ENCODE peak calls at places on chromosomes 16 and 17, in six cellular contexts. W is PC-3, R is GM23338, O is HAP-1, J is right lobe of liver, V is fibroblast of lung. P is an unnamed sample. For H3K4me1, the result is how much of the 10 kb centered on the place peaks cover.

GRCh38 chr17:3022197-3022596 is 41.2 kb downstream of the OR1D5 start:
- DNase-seq in W (no peak), R (no peak), O (no peak), J (no peak), V (no peak), P (no peak)

GRCh38 chr17:37406635-37407455 is at the start of the genes ACACA and TADA2A:
- DNase-seq in W (peak), R (peak), O (peak), J (peak), V (peak), P (peak)

GRCh38 chr17:38844261-38844757 is 9.2 kb downstream of the RPL23 start:
- DNase-seq in W (no peak), R (peak), O (no peak), J (peak), V (no peak), P (peak)

GRCh38 chr16:57473176-57473840 is 10.8 kb downstream of the POLR2C start:
- DNase-seq in W (no peak), R (no peak), O (no peak), J (no peak), V (no peak), P (no peak)

GRCh38 chr17:64449545-64449944 is 630 bp downstream of the MILR1 start:
- DNase-seq in W (no peak), R (no peak), O (no peak), J (no peak), V (peak), P (no peak)

GRCh38 chr16:15418206-15418605 is 16.2 kb upstream of the BMERB1 start:
- DNase-seq in W (no peak), R (no peak), O (no peak), J (no peak), V (no peak), P (no peak)

GRCh38 chr16:24834459-24835335 is 11.1 kb upstream of the SLC5A11 start:
- DNase-seq in W (peak), R (peak), O (peak), J (no peak), V (peak), P (peak)

GRCh38 chr17:4544135-4544651 is 11.0 kb downstream of the MYBBP1A start:
- DNase-seq in W (no peak), R (no peak), O (no peak), J (no peak), V (no peak), P (no peak)

GRCh38 chr17:65537845-65538678 is 23.4 kb downstream of the AXIN2 start:
- DNase-seq in W (no peak), R (no peak), O (no peak), J (no peak), V (no peak), P (no peak)

GRCh38 chr17:9115446-9116265 is 94.3 kb downstream of the NTN1 start:
- DNase-seq in W (no peak), R (peak), O (no peak), J (peak), V (peak), P (peak)

GRCh38 chr17:39212841-39213480 is 12.8 kb downstream of the STAC2 start:
- DNase-seq in W (no peak), R (no peak), O (no peak), J (no peak), V (no peak), P (peak)

GRCh38 chr16:47834485-47835024 is 321.2 kb downstream of the ABCC12 start:
- DNase-seq in W (no peak), R (no peak), O (no peak), J (no peak), V (no peak), P (no peak)

GRCh38 chr16:81614171-81614570 is 164.9 kb upstream of the PLCG2 start:
- DNase-seq in W (no peak), R (no peak), O (no peak), J (no peak), V (no peak), P (no peak)

GRCh38 chr16:57341441-57342303 is 16.9 kb upstream of the CCL22 start:
- DNase-seq in W (peak), R (no peak), O (no peak), J (no peak), V (peak), P (no peak)

GRCh38 chr16:68954871-68955635 is 111.7 kb downstream of the TANGO6 start:
- DNase-seq in W (no peak), R (no peak), O (no peak), J (no peak), V (no peak), P (no peak)

GRCh38 chr17:80029235-80029974 is 6.3 kb downstream of the TBC1D16 start:
- DNase-seq in W (peak), R (no peak), O (no peak), J (peak), V (peak), P (peak)

GRCh38 chr17:7684856-7685532 is 2.3 kb downstream of the TP53 start:
- DNase-seq in W (no peak), R (no peak), O (no peak), J (no peak), V (no peak), P (no peak)

GRCh38 chr16:78183437-78183836 is 84.0 kb downstream of the WWOX start:
- DNase-seq in W (no peak), R (no peak), O (no peak), J (no peak), V (no peak), P (no peak)

GRCh38 chr16:22071352-22071923 is 20.9 kb upstream of the VWA3A start:
- DNase-seq in W (no peak), R (peak), O (no peak), J (no peak), V (peak), P (no peak)

GRCh38 chr17:49972486-49973270 is 3.7 kb downstream of the DLX4 start:
- DNase-seq in W (no peak), R (peak), O (no peak), J (no peak), V (no peak), P (no peak)

GRCh38 chr16:14539156-14539555 is 90.9 kb downstream of the PARN start:
- DNase-seq in W (no peak), R (no peak), O (peak), J (no peak), V (no peak), P (no peak)

GRCh38 chr16:24538756-24539294 is 541 bp upstream of the RBBP6 start:
- DNase-seq in W (peak), R (no peak), O (peak), J (no peak), V (no peak), P (no peak)

GRCh38 chr16:20918486-20919239 is 18.1 kb downstream of the LYRM1 start:
- DNase-seq in W (no peak), R (no peak), O (peak), J (peak), V (peak), P (no peak)

GRCh38 chr16:14530046-14530445 is 100.0 kb downstream of the PARN start:
- DNase-seq in W (no peak), R (no peak), O (no peak), J (no peak), V (no peak), P (no peak)

GRCh38 chr16:53629151-53629550 is 74.5 kb downstream of the RPGRIP1L start:
- DNase-seq in W (no peak), R (no peak), O (no peak), J (no peak), V (no peak), P (no peak)

GRCh38 chr17:34603974-34604373 is 24.6 kb downstream of the TMEM132E start:
- DNase-seq in W (no peak), R (no peak), O (no peak), J (no peak), V (no peak), P (no peak)

GRCh38 chr16:525520-526180 is 1.9 kb upstream of the CAPN15 start:
- DNase-seq in W (peak), R (no peak), O (no peak), J (no peak), V (peak), P (no peak)

GRCh38 chr16:31063843-31064611 is 10.0 kb downstream of the ZNF668 start:
- DNase-seq in W (no peak), R (no peak), O (no peak), J (no peak), V (no peak), P (no peak)

GRCh38 chr16:78437352-78437968 is 338.0 kb downstream of the WWOX start:
- DNase-seq in W (peak), R (peak), O (peak), J (peak), V (peak), P (no peak)

GRCh38 chr16:79181419-79181818 is 419.1 kb downstream of the MAF start:
- DNase-seq in W (no peak), R (no peak), O (no peak), J (no peak), V (peak), P (no peak)

GRCh38 chr16:27237229-27238015 is 31.1 kb downstream of the NSMCE1 start:
- DNase-seq in W (no peak), R (peak), O (no peak), J (no peak), V (peak), P (peak)

GRCh38 chr16:12386076-12386641 is 409.6 kb downstream of the SNX29 start:
- DNase-seq in W (no peak), R (peak), O (no peak), J (no peak), V (no peak), P (no peak)

DNA sequence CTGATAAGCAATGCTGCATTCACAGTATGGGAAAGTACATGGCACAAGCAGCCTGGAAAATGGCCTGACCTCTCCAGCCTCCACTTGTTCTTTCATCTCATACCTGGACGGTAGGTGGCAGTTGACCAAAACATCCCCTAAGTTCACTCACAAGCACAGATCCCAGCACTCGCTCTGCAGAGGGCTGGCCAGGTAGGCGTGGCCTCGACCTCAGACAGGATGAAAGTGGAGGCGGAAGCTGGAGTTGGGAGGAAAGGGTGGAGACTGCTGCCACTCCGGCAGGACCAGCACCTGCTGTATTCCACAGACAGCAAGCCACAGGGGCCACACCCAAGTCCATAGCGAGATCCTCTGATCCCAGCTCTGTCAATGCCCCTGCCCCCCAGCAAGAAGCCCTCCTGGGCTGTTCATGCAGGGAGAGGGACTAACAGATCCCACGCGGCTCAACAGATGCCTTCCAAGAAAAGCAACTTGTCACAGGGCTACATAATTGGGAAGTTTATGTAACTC is 31.3 kb downstream of the ZCCHC14 start:
- DNase-seq in W (peak), R (peak), O (peak), J (peak), V (no peak), P (peak)
- H3K4me1 ChIP-seq in W (half or more), R (under half), O (under half), J (under half), V (under half), P (under half)

GRCh38 chr16:88906535-88907105 is 40.2 kb upstream of the PABPN1L start:
- DNase-seq in W (no peak), R (no peak), O (no peak), J (no peak), V (no peak), P (no peak)

GRCh38 chr16:88909431-88910210 is 43.2 kb upstream of the PABPN1L start:
- DNase-seq in W (no peak), R (no peak), O (no peak), J (no peak), V (no peak), P (no peak)

GRCh38 chr16:88910284-88911147 is 44.1 kb upstream of the PABPN1L start:
- DNase-seq in W (no peak), R (no peak), O (no peak), J (no peak), V (peak), P (no peak)

GRCh38 chr16:88907768-88908167 is 41.3 kb upstream of the PABPN1L start:
- DNase-seq in W (peak), R (no peak), O (no peak), J (no peak), V (no peak), P (no peak)

DNA sequence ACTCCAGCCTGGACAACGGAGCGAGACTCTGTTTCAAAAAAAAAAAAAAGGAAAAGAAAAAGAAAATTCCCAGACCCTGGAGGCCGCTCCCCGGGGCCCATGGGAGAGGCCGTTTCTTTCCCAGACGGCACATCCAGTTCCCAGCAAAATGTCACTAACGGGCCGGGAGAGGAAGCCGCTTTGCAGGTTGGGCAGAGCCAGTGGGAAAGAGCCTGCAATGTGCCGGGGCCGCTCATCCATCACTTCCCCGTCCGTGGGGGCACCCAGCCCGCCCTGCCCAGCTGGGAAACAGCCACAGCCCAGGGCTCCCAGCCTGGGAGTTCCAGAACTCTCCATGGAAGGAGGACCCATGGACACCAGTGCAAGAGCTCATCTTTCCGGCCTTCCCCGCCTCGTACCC is 41.8 kb upstream of the PABPN1L start:
- DNase-seq in W (no peak), R (no peak), O (no peak), J (no peak), V (no peak), P (no peak)
- H3K4me3 ChIP-seq in W (no peak), R (no peak), O (no peak), J (no peak), V (no peak), P (no peak)

DNA sequence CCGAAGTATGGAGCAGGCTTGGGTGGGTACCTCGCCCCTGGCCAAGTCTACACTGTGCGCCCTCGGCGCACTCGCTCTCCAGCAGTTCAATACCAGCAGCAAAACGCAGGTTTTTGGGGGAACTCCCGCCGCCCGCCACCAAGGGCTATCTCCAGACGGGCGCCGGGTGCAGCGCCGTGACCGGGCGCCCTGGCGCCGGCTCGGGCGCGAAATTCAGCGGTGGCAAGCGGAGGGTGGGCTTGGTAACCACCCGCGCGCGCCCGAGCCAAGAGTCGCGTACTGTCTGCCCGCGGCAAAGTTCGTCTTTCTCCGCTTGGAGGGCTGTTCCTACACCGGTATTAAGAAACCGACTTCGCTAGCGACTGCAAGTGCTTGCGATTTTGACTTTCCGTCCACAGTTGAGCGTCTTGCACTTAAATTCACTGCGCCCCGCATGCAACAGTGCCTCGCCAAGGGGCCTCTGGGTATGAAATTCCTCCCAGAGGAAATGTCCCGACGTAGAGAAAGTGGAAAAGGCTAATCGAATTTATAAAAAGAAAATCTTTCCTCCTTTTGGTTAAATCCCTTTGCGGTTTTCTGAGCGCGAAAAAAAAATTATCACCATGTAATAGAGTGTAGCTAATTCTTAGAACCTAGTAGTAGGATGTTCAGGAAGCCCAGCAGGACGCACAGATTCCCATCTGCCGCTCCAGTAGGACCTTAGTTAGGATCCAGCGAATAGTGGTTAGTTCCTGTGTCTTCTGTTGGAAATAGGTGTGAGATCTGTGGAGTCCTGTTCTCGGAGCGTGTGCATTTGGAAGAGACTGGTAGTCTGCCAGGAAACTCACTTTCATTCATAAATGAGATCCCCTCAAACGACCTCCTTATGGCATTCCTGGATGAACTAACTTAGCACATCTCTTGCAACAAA is 5.1 kb upstream of the SALL1 start:
- DNase-seq in W (no peak), R (peak), O (no peak), J (no peak), V (peak), P (no peak)
- H3K4me1 ChIP-seq in W (under half), R (under half), O (under half), J (under half), V (under half), P (under half)

DNA sequence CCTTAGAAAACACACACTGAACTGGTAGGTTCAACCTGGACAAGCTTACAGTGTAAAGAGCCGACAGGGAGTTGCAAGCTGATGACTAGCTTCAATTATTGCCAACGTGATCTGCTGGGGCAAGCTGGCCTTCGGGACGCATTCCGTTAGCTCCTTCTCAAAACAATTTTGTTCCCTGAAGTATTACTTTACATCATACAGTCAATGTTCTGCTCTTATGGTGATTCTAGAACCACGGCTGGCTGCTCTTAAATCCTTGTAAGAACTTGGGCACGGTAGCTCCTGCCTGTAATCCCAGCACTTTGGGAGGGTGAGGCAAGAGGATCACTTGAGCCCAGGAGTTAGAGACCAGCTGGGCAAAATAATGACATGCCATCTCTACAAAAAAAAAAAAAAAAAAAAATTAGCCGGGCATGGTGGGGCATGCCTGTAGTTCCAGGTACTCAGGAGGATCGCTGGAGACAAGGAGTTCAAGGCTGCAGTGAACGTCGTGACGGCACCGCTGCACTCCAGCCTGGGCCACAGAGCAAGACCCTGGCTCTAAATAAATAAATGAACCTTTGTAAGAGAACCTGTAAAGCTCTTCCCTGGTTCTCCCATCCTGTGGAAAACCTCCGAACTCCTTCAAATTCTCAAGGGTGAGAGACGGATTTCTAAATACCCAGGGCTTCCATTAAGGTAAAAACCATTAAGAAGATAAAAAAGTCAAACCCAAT is 2.0 kb downstream of the CDIP1 start:
- DNase-seq in W (no peak), R (no peak), O (no peak), J (no peak), V (no peak), P (no peak)
- H3K4me3 ChIP-seq in W (no peak), R (peak), O (peak), J (no peak), V (no peak), P (no peak)

GRCh38 chr16:3713587-3714242 is 3.6 kb downstream of the TRAP1 start:
- DNase-seq in W (no peak), R (no peak), O (no peak), J (no peak), V (no peak), P (no peak)
- H3K4me1 ChIP-seq in W (under half), R (under half), O (under half), J (under half), V (under half), P (under half)

GRCh38 chr17:42517516-42517915 is 18.5 kb upstream of the NAGLU start:
- DNase-seq in W (no peak), R (peak), O (peak), J (peak), V (peak), P (peak)

GRCh38 chr17:42519546-42520444 is 16.2 kb upstream of the NAGLU start:
- DNase-seq in W (peak), R (peak), O (peak), J (peak), V (peak), P (peak)

GRCh38 chr17:42518755-42519545 is 17.1 kb upstream of the NAGLU start:
- DNase-seq in W (no peak), R (no peak), O (no peak), J (peak), V (peak), P (peak)

GRCh38 chr17:42520540-42520951 is 15.5 kb upstream of the NAGLU start:
- DNase-seq in W (no peak), R (peak), O (no peak), J (no peak), V (no peak), P (no peak)

GRCh38 chr17:42518046-42518754 is 17.8 kb upstream of the NAGLU start:
- DNase-seq in W (peak), R (no peak), O (no peak), J (peak), V (peak), P (peak)
- H3K4me3 ChIP-seq in W (no peak), R (no peak), O (no peak), J (no peak), V (no peak), P (no peak)

GRCh38 chr17:77188084-77189066 is 47.6 kb downstream of the SEC14L1 start:
- DNase-seq in W (peak), R (no peak), O (no peak), J (no peak), V (peak), P (no peak)
- H3K4me1 ChIP-seq in W (under half), R (under half), O (under half), J (under half), V (under half), P (under half)

P was measured in mucosa of descending colon.